ENCODE peak calls at places on chromosomes 1 and 21, in six cellular contexts. F, L, P, C, A and Z are unnamed samples.

GRCh38 chr1:33302325-33302724 is 18.6 kb downstream of the A3GALT2 start:
- DNase-seq in F (peak), L (no peak), P (no peak), C (no peak), A (no peak), Z (no peak)

GRCh38 chr21:15079276-15079675 is 14.5 kb upstream of the NRIP1 start:
- DNase-seq in F (no peak), L (no peak), P (no peak), C (no peak), A (no peak), Z (no peak)

GRCh38 chr1:94720091-94720793 is 99.9 kb upstream of the SLC44A3 start:
- DNase-seq in F (no peak), L (peak), P (no peak), C (no peak), A (no peak), Z (no peak)

GRCh38 chr1:177629526-177629925 is 340.3 kb downstream of the SEC16B start:
- DNase-seq in F (no peak), L (no peak), P (no peak), C (peak), A (no peak), Z (peak)

GRCh38 chr1:165671531-165671930 is 26.8 kb downstream of the ALDH9A1 start:
- DNase-seq in F (no peak), L (no peak), P (no peak), C (peak), A (no peak), Z (peak)

GRCh38 chr1:237672748-237673147 is 218.0 kb downstream of the ZP4 start:
- DNase-seq in F (no peak), L (no peak), P (peak), C (no peak), A (no peak), Z (no peak)

GRCh38 chr21:38880578-38880966 is 74.8 kb downstream of the ETS2 start:
- DNase-seq in F (no peak), L (no peak), P (no peak), C (no peak), A (no peak), Z (no peak)

GRCh38 chr21:42653492-42654061 is at the start of gene PDE9A:
- DNase-seq in F (peak), L (peak), P (peak), C (no peak), A (no peak), Z (no peak)

GRCh38 chr21:38938343-38938742 is 132.6 kb downstream of the ETS2 start:
- DNase-seq in F (no peak), L (no peak), P (peak), C (peak), A (no peak), Z (peak)

GRCh38 chr1:183612407-183612806 is 22.1 kb upstream of the NCF2 start:
- DNase-seq in F (no peak), L (no peak), P (no peak), C (no peak), A (no peak), Z (no peak)

GRCh38 chr1:100415217-100415778 is 63.0 kb downstream of the CDC14A start:
- DNase-seq in F (no peak), L (no peak), P (no peak), C (no peak), A (no peak), Z (no peak)

GRCh38 chr1:117534995-117535467 is 70.8 kb upstream of the TENT5C start:
- DNase-seq in F (no peak), L (no peak), P (peak), C (peak), A (peak), Z (peak)

GRCh38 chr1:61504840-61505239 is 220.1 kb downstream of the TM2D1 start:
- DNase-seq in F (no peak), L (no peak), P (no peak), C (peak), A (no peak), Z (peak)

GRCh38 chr1:54970901-54971300 is 9.5 kb upstream of the TMEM61 start:
- DNase-seq in F (no peak), L (no peak), P (no peak), C (no peak), A (no peak), Z (no peak)

GRCh38 chr1:230572121-230573083 is 69.9 kb upstream of the COG2 start:
- DNase-seq in F (no peak), L (peak), P (no peak), C (peak), A (no peak), Z (peak)

GRCh38 chr1:36950588-36950987 is 83.7 kb downstream of the GRIK3 start:
- DNase-seq in F (no peak), L (no peak), P (no peak), C (no peak), A (no peak), Z (no peak)

GRCh38 chr1:97063532-97063931 is 341.9 kb downstream of the PTBP2 start:
- DNase-seq in F (no peak), L (no peak), P (no peak), C (no peak), A (no peak), Z (no peak)

GRCh38 chr1:24362982-24363614 is 43.9 kb downstream of the GRHL3 start:
- DNase-seq in F (peak), L (no peak), P (no peak), C (peak), A (peak), Z (peak)

GRCh38 chr1:201782353-201782752 is 46.6 kb upstream of the IPO9 start:
- DNase-seq in F (no peak), L (no peak), P (no peak), C (no peak), A (no peak), Z (no peak)

GRCh38 chr21:45874716-45875415 is 106.7 kb upstream of the COL6A1 start:
- DNase-seq in F (peak), L (peak), P (peak), C (peak), A (no peak), Z (peak)

GRCh38 chr1:202671388-202671787 is 38.9 kb downstream of the SYT2 start:
- DNase-seq in F (no peak), L (no peak), P (no peak), C (peak), A (no peak), Z (peak)

GRCh38 chr1:234839663-234840062 is 229.7 kb upstream of the IRF2BP2 start:
- DNase-seq in F (no peak), L (no peak), P (no peak), C (peak), A (no peak), Z (no peak)

DNA sequence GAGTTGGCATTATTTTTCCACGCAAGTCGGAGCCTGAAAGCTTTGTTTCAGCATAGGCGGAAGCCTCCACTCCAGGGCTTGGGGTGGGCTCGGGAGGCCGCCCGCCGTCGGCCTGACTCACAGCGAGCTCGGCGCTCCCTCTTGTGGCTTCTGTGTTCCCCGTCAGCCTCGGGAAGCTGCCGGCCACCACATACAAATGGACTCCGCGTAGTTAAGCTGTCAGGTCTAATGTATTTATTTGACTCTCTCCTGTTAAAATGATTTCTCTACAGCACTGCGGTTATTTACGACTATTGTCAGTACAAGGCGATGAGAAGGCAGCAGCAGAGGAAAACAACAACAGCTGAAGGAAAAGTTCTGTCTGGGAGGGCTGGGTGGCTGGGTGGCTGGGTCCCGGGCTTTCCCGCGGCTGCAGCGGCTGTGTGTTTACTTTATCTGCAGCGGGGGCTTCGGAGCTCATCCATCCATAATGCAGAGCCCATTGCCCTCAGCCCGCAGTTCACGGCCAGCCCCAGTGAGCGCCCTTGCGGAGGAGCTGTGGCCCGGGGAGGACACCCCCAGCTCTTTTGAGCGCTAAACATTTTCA is 375.7 kb upstream of the CAMK1G start:
- DNase-seq in F (peak), L (peak), P (peak), C (peak), A (no peak), Z (peak)
- H3K4me3 ChIP-seq in F (peak), L (peak), P (peak), C (peak), A (no peak), Z (peak)

DNA sequence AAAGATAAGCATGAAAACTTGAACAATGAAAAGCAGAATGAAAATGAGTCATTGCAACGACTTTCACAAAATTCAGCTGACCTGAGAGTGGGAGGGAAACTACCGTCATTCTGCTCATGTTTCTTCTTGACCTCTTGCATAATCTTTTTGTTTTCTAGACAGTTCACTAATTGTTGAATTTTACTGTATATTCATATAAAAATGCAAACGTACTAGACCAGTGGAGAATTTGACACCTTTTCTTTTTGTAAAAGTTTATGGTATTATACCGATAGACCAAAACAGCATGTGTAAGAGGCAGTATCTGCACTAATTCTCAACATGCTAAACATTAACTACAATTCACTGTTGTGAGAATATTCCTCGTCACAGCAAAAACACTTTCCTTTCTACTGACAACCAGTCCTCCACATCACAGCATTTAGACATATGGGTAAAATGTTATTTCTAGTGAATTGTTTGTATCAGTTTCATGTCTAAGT is 137.8 kb downstream of the GREM2 start:
- DNase-seq in F (no peak), L (no peak), P (no peak), C (peak), A (no peak), Z (peak)
- H3K4me3 ChIP-seq in F (no peak), L (no peak), P (no peak), C (no peak), A (no peak), Z (no peak)

GRCh38 chr1:27526569-27527222 is 36.7 kb upstream of the WASF2 start:
- DNase-seq in F (no peak), L (no peak), P (no peak), C (no peak), A (no peak), Z (peak)

GRCh38 chr1:27529638-27530018 is 39.7 kb upstream of the WASF2 start:
- DNase-seq in F (no peak), L (no peak), P (no peak), C (no peak), A (no peak), Z (no peak)

GRCh38 chr1:27528701-27529637 is 39.0 kb upstream of the WASF2 start:
- DNase-seq in F (peak), L (no peak), P (no peak), C (peak), A (no peak), Z (peak)

GRCh38 chr1:27527223-27527856 is 37.4 kb upstream of the WASF2 start:
- DNase-seq in F (peak), L (peak), P (peak), C (peak), A (no peak), Z (peak)

GRCh38 chr1:27527857-27528700 is 38.1 kb upstream of the WASF2 start:
- DNase-seq in F (peak), L (peak), P (peak), C (no peak), A (no peak), Z (no peak)
- H3K4me3 ChIP-seq in F (peak), L (peak), P (no peak), C (peak), A (peak), Z (no peak)

GRCh38 chr1:119713039-119713537 is 1.4 kb downstream of the PHGDH start:
- DNase-seq in F (peak), L (no peak), P (peak), C (peak), A (no peak), Z (peak)
- H3K4me3 ChIP-seq in F (peak), L (peak), P (peak), C (peak), A (peak), Z (peak)

GRCh38 chr1:156747737-156748669 is 3.5 kb downstream of the HDGF start:
- DNase-seq in F (no peak), L (no peak), P (no peak), C (no peak), A (no peak), Z (no peak)
- H3K4me3 ChIP-seq in F (peak), L (peak), P (peak), C (peak), A (peak), Z (peak)

GRCh38 chr1:179023946-179024345 is 1.7 kb upstream of the FAM20B start:
- DNase-seq in F (no peak), L (no peak), P (no peak), C (no peak), A (no peak), Z (no peak)

GRCh38 chr1:179017383-179018326 is 8.0 kb upstream of the FAM20B start:
- DNase-seq in F (no peak), L (no peak), P (no peak), C (no peak), A (no peak), Z (no peak)

GRCh38 chr1:179025975-179026812 is 500 bp downstream of the FAM20B start:
- DNase-seq in F (peak), L (peak), P (peak), C (no peak), A (peak), Z (peak)

GRCh38 chr1:179025125-179025974 is at the start of gene FAM20B:
- DNase-seq in F (peak), L (peak), P (peak), C (peak), A (peak), Z (peak)

DNA sequence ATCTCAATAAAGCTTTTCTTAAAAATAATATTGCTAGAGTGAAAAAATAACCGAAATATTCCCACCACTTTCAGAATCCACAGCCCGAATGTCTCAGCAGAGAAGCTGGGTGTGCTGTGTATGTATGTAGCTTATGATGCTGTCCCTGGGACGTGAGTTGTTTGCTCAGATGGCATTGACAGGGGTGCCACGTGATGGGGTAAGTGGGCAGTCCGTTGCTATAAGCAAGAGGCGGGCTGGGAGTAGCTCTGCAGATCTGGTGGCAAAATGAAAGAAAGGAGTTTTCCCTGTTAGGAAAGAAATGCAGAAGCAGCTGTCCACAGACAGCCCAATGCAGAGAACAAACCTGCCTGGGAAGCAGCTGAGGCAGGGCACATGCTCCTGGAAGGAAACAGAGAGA is 3.8 kb upstream of the FAM20B start:
- DNase-seq in F (no peak), L (peak), P (peak), C (peak), A (no peak), Z (no peak)
- H3K4me3 ChIP-seq in F (no peak), L (no peak), P (no peak), C (peak), A (no peak), Z (no peak)

DNA sequence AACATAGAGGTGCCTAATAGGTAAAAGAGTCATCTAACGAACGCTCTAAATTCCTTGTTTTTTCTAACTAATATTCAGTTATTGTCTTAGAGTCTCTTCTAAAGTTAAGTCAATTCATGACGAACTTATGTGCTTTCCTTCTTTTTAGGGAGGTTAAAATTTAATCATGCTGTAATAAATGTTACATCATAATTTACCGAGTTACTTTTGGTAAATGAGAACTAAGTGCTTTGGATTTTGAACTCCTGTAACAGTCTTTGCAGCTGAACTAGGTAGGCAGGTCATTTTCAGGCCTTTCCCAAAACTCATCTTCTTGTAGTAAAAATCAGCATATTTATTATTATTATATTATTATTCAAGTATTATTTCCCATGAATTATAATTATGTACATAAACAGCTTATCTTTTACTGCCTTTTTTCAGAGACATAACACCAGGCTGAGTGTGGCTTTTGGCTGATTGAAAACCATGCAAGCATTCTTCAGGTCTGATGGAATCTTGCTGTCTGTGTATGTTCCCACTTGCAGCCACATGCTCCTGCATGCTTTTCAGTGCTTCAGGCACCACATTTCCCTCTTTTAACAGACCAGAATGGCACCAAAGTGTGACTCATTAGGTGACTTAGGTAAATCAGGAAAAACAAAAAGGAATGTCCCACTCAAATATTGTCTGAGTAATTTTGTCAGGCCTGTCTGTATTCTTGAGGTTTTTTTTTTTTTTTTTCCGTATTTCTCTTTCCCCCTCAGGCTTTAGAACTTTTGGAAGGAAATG is 81.0 kb upstream of the CD55 start:
- DNase-seq in F (no peak), L (no peak), P (no peak), C (peak), A (no peak), Z (peak)
- H3K4me3 ChIP-seq in F (no peak), L (no peak), P (no peak), C (no peak), A (no peak), Z (no peak)

GRCh38 chr1:246794261-246795093 is 70.3 kb downstream of the SCCPDH start:
- DNase-seq in F (no peak), L (no peak), P (peak), C (no peak), A (no peak), Z (peak)

GRCh38 chr1:246795094-246795671 is 71.0 kb downstream of the SCCPDH start:
- DNase-seq in F (no peak), L (no peak), P (no peak), C (no peak), A (no peak), Z (no peak)

GRCh38 chr1:246792603-246793002 is 68.4 kb downstream of the SCCPDH start:
- DNase-seq in F (no peak), L (no peak), P (no peak), C (no peak), A (no peak), Z (no peak)

GRCh38 chr1:246791303-246791918 is 67.2 kb downstream of the SCCPDH start:
- DNase-seq in F (no peak), L (no peak), P (no peak), C (no peak), A (no peak), Z (no peak)

DNA sequence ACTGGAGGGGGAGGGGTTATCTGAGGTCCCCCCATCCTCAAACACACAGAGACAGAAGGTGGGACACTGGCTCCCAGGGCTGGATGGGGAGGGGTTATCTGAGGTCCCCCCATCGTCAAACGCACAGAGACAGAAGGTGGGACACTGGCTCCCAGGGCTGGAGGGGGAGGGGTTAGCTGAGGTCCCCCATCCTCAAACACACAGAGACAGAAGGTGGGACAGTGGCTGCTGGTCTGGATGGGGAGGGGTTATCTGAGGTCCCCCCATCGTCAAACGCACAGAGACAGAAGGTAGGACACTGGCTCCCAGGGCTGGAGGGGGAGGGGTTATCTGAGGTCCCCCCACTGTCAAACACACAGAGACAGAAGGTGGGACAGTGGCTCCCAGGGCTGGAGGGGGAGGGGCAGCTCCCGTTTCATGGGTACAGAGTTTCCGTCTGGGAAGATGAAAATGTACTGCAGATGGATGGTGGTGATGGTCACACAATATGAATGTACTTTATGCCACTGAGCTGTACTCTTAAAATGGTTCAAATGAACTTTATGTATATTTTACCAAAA is 69.2 kb downstream of the SCCPDH start:
- DNase-seq in F (no peak), L (no peak), P (no peak), C (no peak), A (no peak), Z (no peak)
- H3K4me3 ChIP-seq in F (no peak), L (no peak), P (no peak), C (no peak), A (no peak), Z (no peak)

DNA sequence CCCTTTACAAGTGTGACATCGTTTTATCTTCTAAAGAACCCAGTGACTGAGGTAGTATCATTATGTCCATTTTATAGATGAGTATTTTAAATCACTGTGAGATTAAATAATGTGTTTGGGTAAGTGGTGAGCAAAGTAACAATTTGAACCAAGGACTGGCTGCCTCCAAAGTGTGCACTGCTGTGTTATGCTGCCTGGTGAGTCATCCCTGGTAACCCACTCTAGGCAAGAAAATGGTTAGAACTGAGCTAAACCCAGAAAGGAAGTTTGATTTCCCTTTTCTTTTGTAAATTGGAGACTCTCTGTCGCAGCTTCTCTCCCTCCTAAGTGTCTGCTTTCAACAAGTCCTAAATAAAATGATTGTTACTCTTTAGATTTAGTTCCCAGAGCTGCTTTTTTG is 342.8 kb upstream of the KAZN start:
- DNase-seq in F (no peak), L (no peak), P (no peak), C (peak), A (no peak), Z (no peak)
- H3K4me3 ChIP-seq in F (no peak), L (no peak), P (no peak), C (no peak), A (no peak), Z (no peak)

GRCh38 chr1:46394108-46394871 is at the start of gene FAAH:
- DNase-seq in F (peak), L (peak), P (peak), C (peak), A (peak), Z (peak)
- H3K4me3 ChIP-seq in F (peak), L (peak), P (no peak), C (peak), A (peak), Z (no peak)